ENCODE peak calls at places on chromosomes 4 and X, in six cellular contexts. One of them, this sample, is unnamed.
A peak's percentile ranks its signal among the peaks of the same experiment; 100 is the strongest.

GRCh38 chrX:118901991-118902390 is 72.4 kb upstream of the LONRF3 start:
- DNase-seq in NAMALWA: no peak
- DNase-seq in transverse colon: no peak
- DNase-seq in DMS79: no peak
- DNase-seq in NCI-H774: peak; percentile 81
- DNase-seq in RPMI8226: no peak
- DNase-seq in this sample: no peak

GRCh38 chrX:15430584-15430983 is 46.4 kb upstream of the VEGFD start:
- DNase-seq in NAMALWA: no peak
- DNase-seq in NCI-H774: no peak
- DNase-seq in transverse colon: no peak
- DNase-seq in DMS79: no peak
- DNase-seq in RPMI8226: no peak
- DNase-seq in this sample: no peak

GRCh38 chrX:104565791-104566687 is at the start of gene IL1RAPL2:
- DNase-seq in NAMALWA: no peak
- DNase-seq in transverse colon: peak; percentile 14
- DNase-seq in DMS79: no peak
- DNase-seq in RPMI8226: peak; percentile 44
- DNase-seq in NCI-H774: peak; percentile 1
- DNase-seq in this sample: no peak

GRCh38 chr4:182645511-182645910 is 271.7 kb downstream of the DCTD start:
- DNase-seq in NCI-H774: no peak
- DNase-seq in RPMI8226: no peak
- DNase-seq in DMS79: no peak
- DNase-seq in NAMALWA: no peak
- DNase-seq in transverse colon: no peak
- DNase-seq in this sample: no peak

GRCh38 chrX:31223817-31224216 is 152.0 kb upstream of the FTHL17 start:
- DNase-seq in RPMI8226: no peak
- DNase-seq in NCI-H774: no peak
- DNase-seq in NAMALWA: peak; percentile 22
- DNase-seq in transverse colon: no peak
- DNase-seq in DMS79: no peak
- DNase-seq in this sample: peak; percentile 54

GRCh38 chr4:170990989-170991589 is 822.1 kb upstream of the GALNTL6 start:
- DNase-seq in DMS79: no peak
- DNase-seq in NAMALWA: peak; percentile 65
- DNase-seq in transverse colon: no peak
- DNase-seq in NCI-H774: no peak
- DNase-seq in RPMI8226: peak; percentile 10
- DNase-seq in this sample: peak; percentile 59

GRCh38 chr4:105483840-105484239 is 10.0 kb upstream of the PPA2 start:
- DNase-seq in transverse colon: no peak
- DNase-seq in NCI-H774: no peak
- DNase-seq in RPMI8226: no peak
- DNase-seq in DMS79: no peak
- DNase-seq in NAMALWA: no peak
- DNase-seq in this sample: peak; percentile 78

GRCh38 chr4:157075811-157076577 is at the start of gene GLRB:
- DNase-seq in NAMALWA: no peak
- DNase-seq in DMS79: no peak
- DNase-seq in transverse colon: no peak
- DNase-seq in NCI-H774: peak; percentile 11
- DNase-seq in RPMI8226: no peak
- DNase-seq in this sample: no peak

This sample was measured in MV-4-11.